ENCODE peak calls at places on chromosomes 2 and 18, in ten cellular contexts. B, D, H, P, Q, N, I, K, Y and W are unnamed samples.

GRCh38 chr2:167925775-167926174 is 321.6 kb downstream of the STK39 start:
- DNase-seq in B (no peak), D (no peak), H (no peak), P (no peak), Q (no peak), N (no peak), I (no peak), K (no peak), Y (no peak), W (no peak)

GRCh38 chr18:42752921-42753320 is 362.6 kb downstream of the RIT2 start:
- DNase-seq in B (no peak), D (no peak), H (no peak), P (no peak), Q (no peak), N (peak), I (no peak), K (no peak), Y (no peak), W (no peak)

GRCh38 chr2:111667542-111668273 is 216.3 kb downstream of the ANAPC1 start:
- DNase-seq in B (no peak), D (no peak), H (peak), P (peak), Q (peak), N (peak), I (peak), K (no peak), Y (no peak), W (no peak)

GRCh38 chr2:40751981-40752380 is 300.1 kb upstream of the SLC8A1 start:
- DNase-seq in B (no peak), D (no peak), H (no peak), P (peak), Q (no peak), N (no peak), I (no peak), K (no peak), Y (no peak), W (no peak)

GRCh38 chr2:25197336-25198208 is 29.2 kb upstream of the POMC start:
- DNase-seq in B (no peak), D (no peak), H (no peak), P (peak), Q (peak), N (peak), I (peak), K (no peak), Y (peak), W (no peak)

GRCh38 chr2:241775223-241776177 is 1.1 kb upstream of the GAL3ST2 start:
- DNase-seq in B (no peak), D (no peak), H (no peak), P (peak), Q (no peak), N (no peak), I (no peak), K (no peak), Y (peak), W (peak)

GRCh38 chr2:161677634-161678033 is 53.4 kb downstream of the SLC4A10 start:
- DNase-seq in B (no peak), D (no peak), H (no peak), P (no peak), Q (no peak), N (no peak), I (no peak), K (no peak), Y (no peak), W (no peak)

GRCh38 chr18:45617284-45617683 is 2.0 kb downstream of the SLC14A2 start:
- DNase-seq in B (peak), D (no peak), H (peak), P (peak), Q (peak), N (no peak), I (peak), K (no peak), Y (peak), W (no peak)

GRCh38 chr2:145654746-145655145 is 1134.8 kb upstream of the ZEB2 start:
- DNase-seq in B (no peak), D (no peak), H (no peak), P (peak), Q (no peak), N (no peak), I (no peak), K (no peak), Y (no peak), W (no peak)

GRCh38 chr2:20562540-20563225 is 88.2 kb downstream of the HS1BP3 start:
- DNase-seq in B (no peak), D (no peak), H (no peak), P (no peak), Q (no peak), N (peak), I (no peak), K (no peak), Y (peak), W (no peak)

GRCh38 chr18:36899289-36899688 is 70.4 kb downstream of the KIAA1328 start:
- DNase-seq in B (no peak), D (no peak), H (peak), P (peak), Q (peak), N (peak), I (no peak), K (peak), Y (no peak), W (no peak)

GRCh38 chr2:191625016-191625415 is 52.9 kb upstream of the NABP1 start:
- DNase-seq in B (no peak), D (peak), H (no peak), P (no peak), Q (peak), N (no peak), I (peak), K (peak), Y (peak), W (peak)

GRCh38 chr18:23227729-23228075 is 92.4 kb downstream of the CABLES1 start:
- DNase-seq in B (no peak), D (no peak), H (no peak), P (no peak), Q (no peak), N (no peak), I (no peak), K (no peak), Y (no peak), W (no peak)

GRCh38 chr18:8997634-8998033 is 104.9 kb upstream of the NDUFV2 start:
- DNase-seq in B (no peak), D (no peak), H (no peak), P (no peak), Q (no peak), N (peak), I (no peak), K (no peak), Y (no peak), W (no peak)

GRCh38 chr18:377088-377487 is 109.2 kb upstream of the THOC1 start:
- DNase-seq in B (no peak), D (no peak), H (no peak), P (no peak), Q (no peak), N (peak), I (no peak), K (no peak), Y (no peak), W (no peak)

GRCh38 chr18:22567794-22568193 is 150.1 kb upstream of the CTAGE1 start:
- DNase-seq in B (no peak), D (no peak), H (no peak), P (no peak), Q (no peak), N (peak), I (no peak), K (no peak), Y (no peak), W (no peak)

GRCh38 chr2:72605836-72606442 is 219.9 kb downstream of the EXOC6B start:
- DNase-seq in B (no peak), D (no peak), H (no peak), P (peak), Q (peak), N (peak), I (peak), K (peak), Y (no peak), W (no peak)

GRCh38 chr2:233082222-233082933 is 22.2 kb downstream of the INPP5D start:
- DNase-seq in B (peak), D (no peak), H (no peak), P (no peak), Q (no peak), N (no peak), I (no peak), K (peak), Y (peak), W (no peak)

GRCh38 chr2:7530001-7530400 is 612.8 kb downstream of the RNF144A start:
- DNase-seq in B (no peak), D (no peak), H (no peak), P (peak), Q (no peak), N (no peak), I (no peak), K (no peak), Y (no peak), W (no peak)

GRCh38 chr2:138421971-138422335 is 79.6 kb upstream of the SPOPL start:
- DNase-seq in B (no peak), D (no peak), H (peak), P (peak), Q (peak), N (no peak), I (no peak), K (no peak), Y (no peak), W (no peak)

GRCh38 chr18:9870431-9871023 is 15.2 kb upstream of the TXNDC2 start:
- DNase-seq in B (no peak), D (no peak), H (no peak), P (no peak), Q (no peak), N (no peak), I (no peak), K (no peak), Y (no peak), W (no peak)

GRCh38 chr2:45494275-45494977 is 116.6 kb downstream of the SRBD1 start:
- DNase-seq in B (no peak), D (no peak), H (peak), P (peak), Q (peak), N (peak), I (peak), K (peak), Y (no peak), W (no peak)

GRCh38 chr2:28702887-28703286 is 48.7 kb upstream of the PPP1CB start:
- DNase-seq in B (no peak), D (no peak), H (no peak), P (no peak), Q (no peak), N (no peak), I (no peak), K (no peak), Y (no peak), W (peak)

GRCh38 chr2:170155022-170155722 is 22.8 kb upstream of the MYO3B start:
- DNase-seq in B (no peak), D (no peak), H (peak), P (peak), Q (peak), N (peak), I (no peak), K (no peak), Y (no peak), W (no peak)

GRCh38 chr2:234289789-234290188 is 207.1 kb downstream of the ARL4C start:
- DNase-seq in B (no peak), D (peak), H (no peak), P (peak), Q (peak), N (no peak), I (peak), K (peak), Y (no peak), W (no peak)

GRCh38 chr2:234286956-234287355 is 209.9 kb downstream of the ARL4C start:
- DNase-seq in B (no peak), D (no peak), H (no peak), P (no peak), Q (no peak), N (no peak), I (peak), K (no peak), Y (no peak), W (no peak)

GRCh38 chr2:234288974-234289455 is 207.9 kb downstream of the ARL4C start:
- DNase-seq in B (no peak), D (peak), H (no peak), P (peak), Q (peak), N (peak), I (peak), K (peak), Y (peak), W (peak)

GRCh38 chr2:234287650-234288049 is 209.2 kb downstream of the ARL4C start:
- DNase-seq in B (no peak), D (no peak), H (no peak), P (no peak), Q (no peak), N (no peak), I (no peak), K (no peak), Y (no peak), W (no peak)

DNA sequence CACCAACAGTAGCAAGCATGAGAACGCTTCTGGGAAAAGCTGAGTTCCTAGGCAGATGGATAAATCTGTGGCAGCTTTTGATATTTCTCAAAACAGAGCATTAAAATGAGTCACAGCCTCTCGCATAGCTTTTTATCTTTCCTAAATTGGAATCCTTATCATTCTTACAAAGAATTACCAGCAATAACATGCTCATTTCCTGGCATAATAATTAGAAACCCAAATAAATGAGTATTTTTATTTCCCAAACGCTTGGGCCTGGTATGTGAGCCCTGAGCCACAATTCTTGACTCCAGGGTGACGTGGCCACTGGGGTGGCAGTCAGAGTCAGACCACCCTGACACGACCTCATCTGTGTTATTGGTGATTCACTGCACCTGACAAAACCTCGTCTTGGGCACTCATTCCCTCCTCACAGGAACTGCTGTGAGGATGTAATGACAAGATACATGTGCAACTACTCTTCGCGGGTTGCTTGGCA is 210.7 kb downstream of the ARL4C start:
- DNase-seq in B (no peak), D (no peak), H (no peak), P (no peak), Q (peak), N (no peak), I (peak), K (no peak), Y (no peak), W (no peak)
- H3K27ac ChIP-seq in B (no peak), D (no peak), H (peak), P (no peak), Q (no peak), N (no peak), I (peak), K (no peak), Y (no peak), W (no peak)

DNA sequence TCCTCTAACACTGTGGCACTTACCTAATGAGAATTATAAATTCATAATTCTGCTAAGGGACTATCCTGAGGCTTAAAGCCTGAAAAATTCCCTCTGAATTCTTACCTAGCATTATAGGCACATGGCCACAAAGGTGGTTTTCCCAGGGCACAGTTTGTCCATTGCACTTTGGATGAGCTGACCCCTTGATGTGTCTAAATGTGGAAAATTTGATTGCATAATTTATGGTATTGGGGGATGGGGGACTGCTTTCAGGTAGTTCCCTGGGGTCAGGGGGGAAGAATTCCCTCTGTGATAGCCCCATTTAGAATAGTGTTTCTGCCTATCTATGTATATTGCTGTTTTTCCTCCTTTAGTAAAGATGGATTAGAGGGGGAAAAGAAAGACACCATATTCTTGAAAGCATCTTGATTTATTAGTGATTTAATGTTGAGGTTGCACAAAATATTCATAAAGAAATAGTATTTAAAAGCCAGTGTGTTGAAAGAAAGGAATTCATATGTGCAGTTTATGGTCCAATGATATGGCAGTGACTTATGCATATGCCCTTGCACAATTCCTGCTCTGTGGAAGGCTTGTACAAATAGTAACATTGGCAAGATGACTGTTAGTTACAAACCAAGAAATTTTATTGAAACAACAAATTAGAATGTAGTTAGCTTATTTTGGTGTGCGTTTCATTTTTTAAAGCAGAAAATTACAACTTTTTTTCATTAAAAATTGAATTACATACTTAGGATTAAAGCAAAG is 8.7 kb upstream of the HTR2B start:
- DNase-seq in B (no peak), D (no peak), H (no peak), P (peak), Q (peak), N (no peak), I (no peak), K (no peak), Y (no peak), W (no peak)
- H3K27ac ChIP-seq in B (no peak), D (no peak), H (no peak), P (no peak), Q (no peak), N (no peak), I (no peak), K (no peak), Y (no peak), W (peak)

DNA sequence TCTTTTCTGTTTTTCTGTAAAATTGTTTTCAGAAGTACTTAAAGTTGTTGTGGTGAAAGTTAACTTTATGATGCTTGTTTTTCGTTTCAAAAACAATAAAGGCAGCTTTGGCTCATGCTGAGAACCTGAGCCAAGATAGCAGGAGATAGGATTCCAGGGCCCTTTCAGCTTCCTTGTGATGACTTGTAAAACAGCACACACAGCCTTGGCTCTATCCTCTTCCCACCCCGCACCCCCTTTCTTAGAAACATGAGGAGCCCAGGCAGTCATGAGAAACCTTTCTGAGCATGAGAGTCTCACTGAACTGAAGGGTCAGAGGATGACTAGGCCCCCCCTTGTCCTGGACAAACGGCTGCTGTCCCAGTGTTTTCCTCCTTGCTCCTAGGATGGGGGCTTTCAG is 12.4 kb upstream of the CHRNA1 start:
- DNase-seq in B (no peak), D (no peak), H (no peak), P (no peak), Q (no peak), N (no peak), I (no peak), K (no peak), Y (no peak), W (no peak)
- H3K27ac ChIP-seq in B (peak), D (no peak), H (no peak), P (no peak), Q (no peak), N (no peak), I (no peak), K (no peak), Y (no peak), W (no peak)

GRCh38 chr2:30282081-30282480 is 50.7 kb downstream of the LBH start:
- DNase-seq in B (no peak), D (no peak), H (no peak), P (no peak), Q (no peak), N (no peak), I (no peak), K (no peak), Y (no peak), W (peak)
- H3K27ac ChIP-seq in B (no peak), D (no peak), H (no peak), P (no peak), Q (no peak), N (no peak), I (no peak), K (no peak), Y (no peak), W (no peak)

GRCh38 chr18:75200071-75200470 is 8.9 kb downstream of the PTGR3 start:
- DNase-seq in B (no peak), D (no peak), H (no peak), P (no peak), Q (no peak), N (no peak), I (no peak), K (no peak), Y (no peak), W (no peak)

GRCh38 chr18:75201936-75202335 is 7.0 kb downstream of the PTGR3 start:
- DNase-seq in B (no peak), D (no peak), H (no peak), P (no peak), Q (no peak), N (no peak), I (no peak), K (no peak), Y (no peak), W (no peak)

GRCh38 chr18:75200644-75201272 is 8.2 kb downstream of the PTGR3 start:
- DNase-seq in B (no peak), D (no peak), H (no peak), P (no peak), Q (no peak), N (no peak), I (no peak), K (no peak), Y (no peak), W (no peak)

GRCh38 chr18:75202976-75203375 is 6.0 kb downstream of the PTGR3 start:
- DNase-seq in B (no peak), D (no peak), H (no peak), P (no peak), Q (no peak), N (no peak), I (no peak), K (no peak), Y (no peak), W (no peak)

GRCh38 chr18:75201273-75201898 is 7.6 kb downstream of the PTGR3 start:
- DNase-seq in B (no peak), D (no peak), H (no peak), P (no peak), Q (no peak), N (no peak), I (no peak), K (no peak), Y (no peak), W (no peak)
- H3K27ac ChIP-seq in B (peak), D (no peak), H (no peak), P (no peak), Q (no peak), N (no peak), I (no peak), K (no peak), Y (no peak), W (no peak)

GRCh38 chr2:238865015-238865719 is 17.3 kb downstream of the TWIST2 start:
- DNase-seq in B (no peak), D (no peak), H (no peak), P (peak), Q (no peak), N (no peak), I (no peak), K (no peak), Y (peak), W (peak)
- H3K27ac ChIP-seq in B (peak), D (no peak), H (no peak), P (peak), Q (no peak), N (no peak), I (peak), K (no peak), Y (peak), W (no peak)

GRCh38 chr2:15241929-15242328 is 319.2 kb downstream of the NBAS start:
- DNase-seq in B (no peak), D (no peak), H (no peak), P (no peak), Q (no peak), N (no peak), I (no peak), K (no peak), Y (no peak), W (no peak)

GRCh38 chr2:15238028-15238427 is 323.1 kb downstream of the NBAS start:
- DNase-seq in B (no peak), D (no peak), H (no peak), P (no peak), Q (no peak), N (no peak), I (no peak), K (no peak), Y (no peak), W (no peak)

GRCh38 chr2:15242936-15243461 is 318.1 kb downstream of the NBAS start:
- DNase-seq in B (no peak), D (no peak), H (no peak), P (no peak), Q (no peak), N (no peak), I (no peak), K (no peak), Y (no peak), W (no peak)

GRCh38 chr2:15243762-15244161 is 317.4 kb downstream of the NBAS start:
- DNase-seq in B (no peak), D (no peak), H (no peak), P (peak), Q (peak), N (no peak), I (no peak), K (no peak), Y (no peak), W (no peak)

GRCh38 chr2:15241208-15241607 is 319.9 kb downstream of the NBAS start:
- DNase-seq in B (no peak), D (no peak), H (peak), P (no peak), Q (no peak), N (no peak), I (no peak), K (no peak), Y (no peak), W (no peak)
- H3K27ac ChIP-seq in B (no peak), D (no peak), H (no peak), P (no peak), Q (no peak), N (no peak), I (no peak), K (no peak), Y (no peak), W (no peak)